ENCODE peak calls at places on chromosome X, in four cellular contexts. C is WTC11, Z is A549, J is SK-N-SH. R is an unnamed sample.

GRCh38 chrX:154097003-154097596 is 417 bp downstream of the MECP2 start:
- DNase-seq in C (peak), Z (peak), J (peak), R (no peak)

GRCh38 chrX:41909068-41909467 is 14.3 kb downstream of the CASK start:
- DNase-seq in C (no peak), Z (no peak), J (no peak), R (no peak)

GRCh38 chrX:78066110-78066509 is 37.9 kb upstream of the PGK1 start:
- DNase-seq in C (no peak), Z (no peak), J (no peak), R (no peak)

GRCh38 chrX:107894038-107894437 is 68.4 kb downstream of the MID2 start:
- DNase-seq in C (no peak), Z (peak), J (peak), R (peak)

GRCh38 chrX:133045986-133046385 is 50.9 kb downstream of the USP26 start:
- DNase-seq in C (no peak), Z (no peak), J (no peak), R (no peak)

GRCh38 chrX:19616959-19617358 is 101.7 kb upstream of the MAP3K15 start:
- DNase-seq in C (no peak), Z (no peak), J (no peak), R (no peak)

GRCh38 chrX:9593756-9594155 is 128.9 kb downstream of the TBL1X start:
- DNase-seq in C (no peak), Z (no peak), J (no peak), R (no peak)

GRCh38 chrX:21993265-21993664 is 38.9 kb upstream of the PHEX start:
- DNase-seq in C (no peak), Z (no peak), J (no peak), R (peak)

GRCh38 chrX:119004920-119005524 is 30.6 kb downstream of the LONRF3 start:
- DNase-seq in C (peak), Z (peak), J (peak), R (no peak)

GRCh38 chrX:101206471-101206870 is 13.1 kb upstream of the DRP2 start:
- DNase-seq in C (no peak), Z (peak), J (peak), R (no peak)

GRCh38 chrX:21905976-21906375 is 34.5 kb upstream of the SMS start:
- DNase-seq in C (no peak), Z (no peak), J (no peak), R (no peak)

GRCh38 chrX:20067709-20068315 is 48.9 kb downstream of the MAP7D2 start:
- DNase-seq in C (no peak), Z (peak), J (peak), R (no peak)

GRCh38 chrX:79270401-79270800 is 96.7 kb downstream of the ITM2A start:
- DNase-seq in C (peak), Z (peak), J (no peak), R (peak)

GRCh38 chrX:136251042-136251991 is at the start of gene MAP7D3:
- DNase-seq in C (peak), Z (peak), J (peak), R (no peak)

GRCh38 chrX:49812177-49812576 is 16.9 kb upstream of the PAGE4 start:
- DNase-seq in C (no peak), Z (no peak), J (no peak), R (no peak)

GRCh38 chrX:96615448-96615847 is 69.2 kb upstream of the DIAPH2 start:
- DNase-seq in C (no peak), Z (no peak), J (no peak), R (no peak)

GRCh38 chrX:1395646-1396216 is 3.8 kb upstream of the SLC25A6 start:
- DNase-seq in C (no peak), Z (no peak), J (no peak), R (no peak)

GRCh38 chrX:102950908-102951866 is 14.1 kb downstream of the RAB40AL start:
- DNase-seq in C (peak), Z (peak), J (peak), R (no peak)

GRCh38 chrX:127259742-127260141 is 440.2 kb downstream of the PRR32 start:
- DNase-seq in C (no peak), Z (no peak), J (no peak), R (no peak)

GRCh38 chrX:131821945-131822622 is 201.0 kb upstream of the STK26 start:
- DNase-seq in C (no peak), Z (peak), J (peak), R (peak)

GRCh38 chrX:45445745-45446412 is 245.2 kb upstream of the DIPK2B start:
- DNase-seq in C (no peak), Z (peak), J (no peak), R (no peak)

GRCh38 chrX:76248901-76249300 is 76.0 kb downstream of the PBDC1 start:
- DNase-seq in C (no peak), Z (no peak), J (no peak), R (no peak)

GRCh38 chrX:120426599-120426998 is 42.5 kb downstream of the LAMP2 start:
- DNase-seq in C (no peak), Z (no peak), J (no peak), R (no peak)

GRCh38 chrX:44947995-44948394 is 75.0 kb downstream of the KDM6A start:
- DNase-seq in C (no peak), Z (no peak), J (no peak), R (no peak)

GRCh38 chrX:57528670-57529255 is 63.0 kb upstream of the ZXDB start:
- DNase-seq in C (peak), Z (peak), J (no peak), R (no peak)

GRCh38 chrX:14039344-14039743 is 9.7 kb upstream of the GEMIN8 start:
- DNase-seq in C (peak), Z (peak), J (peak), R (no peak)

GRCh38 chrX:119481218-119481875 is 13.1 kb downstream of the SLC25A5 start:
- DNase-seq in C (no peak), Z (peak), J (peak), R (no peak)

GRCh38 chrX:56728752-56729151 is 291 bp upstream of the NBDY start:
- DNase-seq in C (no peak), Z (peak), J (no peak), R (no peak)

GRCh38 chrX:153875391-153876111 is 10.4 kb downstream of the L1CAM start:
- DNase-seq in C (peak), Z (no peak), J (peak), R (no peak)

GRCh38 chrX:153922932-153923857 is 2.9 kb downstream of the ARHGAP4 start:
- DNase-seq in C (no peak), Z (peak), J (peak), R (no peak)

GRCh38 chrX:28552322-28552721 is 34.9 kb upstream of the IL1RAPL1 start:
- DNase-seq in C (no peak), Z (no peak), J (no peak), R (no peak)

GRCh38 chrX:10101269-10101668 is 55.5 kb upstream of the CLCN4 start:
- DNase-seq in C (no peak), Z (peak), J (no peak), R (no peak)

GRCh38 chrX:109155161-109155560 is 326.7 kb downstream of the GUCY2F start:
- DNase-seq in C (no peak), Z (no peak), J (no peak), R (no peak)

GRCh38 chrX:147884958-147885357 is 26.8 kb upstream of the FMR1 start:
- DNase-seq in C (no peak), Z (peak), J (no peak), R (no peak)

GRCh38 chrX:54540289-54540688 is 10.3 kb downstream of the GNL3L start:
- DNase-seq in C (no peak), Z (peak), J (no peak), R (no peak)

GRCh38 chrX:72265263-72265662 is 11.8 kb downstream of the RPS4X start:
- DNase-seq in C (no peak), Z (no peak), J (no peak), R (no peak)

GRCh38 chrX:39953879-39954278 is 143.9 kb downstream of the BCOR start:
- DNase-seq in C (no peak), Z (peak), J (no peak), R (no peak)

GRCh38 chrX:24221872-24222271 is 72.3 kb downstream of the ZFX start:
- DNase-seq in C (no peak), Z (no peak), J (no peak), R (no peak)

DNA sequence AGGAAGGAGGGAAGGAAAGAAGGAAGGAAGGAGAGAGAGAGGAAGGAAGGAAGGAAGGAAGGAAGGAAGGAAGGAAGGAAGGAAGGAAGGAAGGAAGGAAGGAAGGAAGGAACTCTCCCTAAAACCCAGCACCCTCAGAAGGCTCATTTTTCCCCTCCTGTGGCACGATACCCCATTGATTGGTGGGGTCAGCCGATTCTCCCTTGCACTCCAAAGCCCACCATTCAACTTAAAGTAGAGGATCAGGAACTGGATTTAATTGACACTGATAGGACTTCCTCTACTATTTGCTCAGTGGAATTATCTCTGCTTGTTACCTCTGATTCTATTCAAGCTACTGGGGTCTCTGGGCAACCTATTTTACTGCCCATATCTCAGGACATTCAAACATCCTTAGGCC is 199.2 kb upstream of the MAOA start:
- DNase-seq in C (no peak), Z (no peak), J (no peak), R (no peak)
- TF ChIP-seq USF2 in C (no peak), Z (no peak), J (no peak), R (no peak)

GRCh38 chrX:15683193-15683592 is 18.6 kb upstream of the CLTRN start:
- DNase-seq in C (no peak), Z (no peak), J (no peak), R (no peak)

GRCh38 chrX:15686818-15687685 is 22.4 kb upstream of the CLTRN start:
- DNase-seq in C (peak), Z (peak), J (peak), R (peak)
- TF ChIP-seq USF2 in C (no peak), Z (no peak), J (no peak), R (no peak)

GRCh38 chrX:68498044-68498507 is 775 bp upstream of the YIPF6 start:
- DNase-seq in C (no peak), Z (peak), J (peak), R (no peak)
- TF ChIP-seq USF2 in C (no peak), Z (no peak), J (no peak), R (no peak)

DNA sequence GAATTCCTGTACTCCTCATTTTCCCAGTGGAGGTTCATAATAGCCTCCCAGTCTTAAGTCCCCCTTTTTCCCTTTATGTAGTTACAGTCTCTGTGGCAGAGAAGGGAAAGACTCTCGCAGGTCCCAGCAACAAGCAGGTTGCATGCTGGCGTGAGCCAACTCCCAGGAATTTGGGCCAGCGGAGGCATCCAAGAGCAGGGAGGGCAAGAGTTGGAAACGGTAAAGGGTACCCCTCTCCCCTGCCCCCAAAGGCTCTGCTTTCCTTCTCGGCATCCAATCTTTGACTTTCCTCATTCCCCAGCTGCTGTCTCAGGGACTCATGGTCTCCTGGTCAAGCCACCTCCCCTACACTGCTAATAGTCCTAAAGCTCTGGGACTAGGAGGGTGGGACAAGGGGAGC is 15.4 kb upstream of the HSFX2 start:
- DNase-seq in C (no peak), Z (no peak), J (no peak), R (no peak)
- TF ChIP-seq USF2 in C (no peak), Z (no peak), J (no peak), R (no peak)

GRCh38 chrX:47992093-47992375 is 11.8 kb downstream of the ZNF182 start:
- DNase-seq in C (no peak), Z (no peak), J (no peak), R (no peak)
- TF ChIP-seq USF2 in C (no peak), Z (no peak), J (no peak), R (no peak)

GRCh38 chrX:15335135-15336022 is at the start of gene PIGA:
- DNase-seq in C (peak), Z (peak), J (peak), R (peak)

GRCh38 chrX:15336023-15336413 is 695 bp upstream of the PIGA start:
- DNase-seq in C (peak), Z (peak), J (peak), R (no peak)

GRCh38 chrX:15328821-15329220 is 6.5 kb downstream of the PIGA start:
- DNase-seq in C (no peak), Z (no peak), J (no peak), R (no peak)

DNA sequence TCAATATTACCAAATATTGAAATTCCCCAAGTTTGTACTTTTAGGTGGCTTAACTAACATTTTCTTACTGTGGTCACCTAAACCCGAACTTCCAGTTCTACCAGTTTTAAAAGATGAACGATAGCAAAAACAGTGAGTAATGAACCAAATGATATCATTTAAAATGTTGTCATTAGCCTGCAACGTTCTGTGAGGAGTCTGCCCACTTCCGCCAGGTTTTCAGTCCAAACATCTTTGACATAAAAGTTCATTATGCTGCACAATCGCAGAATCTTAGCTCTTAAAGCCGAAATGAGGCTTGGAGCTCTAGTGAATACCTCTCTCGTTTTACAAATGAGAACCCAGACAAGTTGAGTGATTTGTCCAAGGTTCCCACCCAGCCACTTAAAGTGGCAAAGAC is 762 bp downstream of the PIGA start:
- DNase-seq in C (no peak), Z (no peak), J (no peak), R (no peak)
- TF ChIP-seq USF2 in C (no peak), Z (no peak), J (no peak), R (no peak)

GRCh38 chrX:150870487-150871340 is 27.8 kb downstream of the CD99L2 start:
- DNase-seq in C (no peak), Z (no peak), J (no peak), R (no peak)

GRCh38 chrX:150872773-150873336 is 25.6 kb downstream of the CD99L2 start:
- DNase-seq in C (no peak), Z (no peak), J (no peak), R (no peak)

GRCh38 chrX:150874448-150874847 is 24.0 kb downstream of the CD99L2 start:
- DNase-seq in C (no peak), Z (no peak), J (no peak), R (no peak)

GRCh38 chrX:150871341-150871811 is 27.1 kb downstream of the CD99L2 start:
- DNase-seq in C (no peak), Z (no peak), J (no peak), R (no peak)

GRCh38 chrX:150873616-150874015 is 24.9 kb downstream of the CD99L2 start:
- DNase-seq in C (no peak), Z (no peak), J (no peak), R (no peak)
- TF ChIP-seq USF2 in C (no peak), Z (no peak), J (no peak), R (no peak)

GRCh38 chrX:116240446-116240845 is 69.9 kb downstream of the AGTR2 start:
- DNase-seq in C (no peak), Z (peak), J (no peak), R (no peak)

GRCh38 chrX:116243039-116243438 is 72.5 kb downstream of the AGTR2 start:
- DNase-seq in C (no peak), Z (no peak), J (no peak), R (no peak)

GRCh38 chrX:116238866-116239265 is 68.3 kb downstream of the AGTR2 start:
- DNase-seq in C (no peak), Z (no peak), J (no peak), R (no peak)

GRCh38 chrX:116239944-116240391 is 69.4 kb downstream of the AGTR2 start:
- DNase-seq in C (no peak), Z (no peak), J (no peak), R (no peak)

GRCh38 chrX:116241001-116241400 is 70.5 kb downstream of the AGTR2 start:
- DNase-seq in C (no peak), Z (no peak), J (no peak), R (no peak)
- TF ChIP-seq USF2 in C (no peak), Z (no peak), J (no peak), R (no peak)

DNA sequence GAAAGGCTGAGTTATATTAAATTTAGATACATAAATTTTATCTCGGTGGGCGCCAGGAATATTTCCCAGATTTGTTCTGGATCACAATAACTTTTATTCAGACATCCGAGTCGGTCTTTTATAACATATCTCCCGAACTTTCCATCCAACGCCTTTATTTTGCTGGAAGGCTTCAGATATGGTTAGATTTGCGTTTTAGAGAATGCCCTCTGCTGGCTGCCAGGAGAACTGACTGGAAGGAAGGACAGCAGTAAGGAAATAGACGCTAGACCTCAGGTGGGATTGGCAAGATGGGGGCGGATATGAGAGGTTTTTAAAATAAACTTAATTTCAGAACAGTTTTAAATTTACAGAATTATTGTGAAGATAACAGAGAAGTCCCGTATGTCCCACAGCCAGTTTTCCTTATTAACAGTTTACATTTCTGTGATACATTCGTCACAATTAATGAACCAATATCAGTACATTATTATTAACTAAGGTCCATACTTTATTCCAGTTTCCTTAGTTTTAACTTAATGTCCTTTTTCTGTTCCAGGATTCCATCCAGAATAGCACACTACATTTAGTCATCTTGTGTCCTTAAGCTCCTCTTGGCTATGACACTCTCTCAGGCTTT is 4.6 kb upstream of the KANTR start:
- DNase-seq in C (peak), Z (peak), J (peak), R (no peak)
- TF ChIP-seq USF2 in C (no peak), Z (no peak), J (no peak), R (no peak)

GRCh38 chrX:17471121-17471520 is 96.1 kb downstream of the NHS start:
- DNase-seq in C (no peak), Z (no peak), J (no peak), R (no peak)
- TF ChIP-seq USF2 in C (no peak), Z (no peak), J (no peak), R (no peak)

R was measured in GM12878.